ENCODE peak calls at places on chromosomes 2 and 18, in four cellular contexts. G, F, Y and D are unnamed samples.

GRCh38 chr2:125516496-125517109 is 1139.4 kb upstream of the GYPC start:
- DNase-seq in F (peak; percentile 1), G (no peak), Y (no peak), D (no peak)

GRCh38 chr2:173669271-173669853 is 295.8 kb downstream of the SP3 start:
- DNase-seq in G (no peak), F (peak; percentile 24), Y (no peak), D (no peak)

GRCh38 chr18:46624127-46624526 is 32.9 kb downstream of the LOXHD1 start:
- DNase-seq in F (no peak), G (no peak), Y (no peak), D (no peak)

GRCh38 chr2:226489765-226490164 is 309.9 kb downstream of the IRS1 start:
- DNase-seq in F (peak; percentile 94), G (no peak), Y (no peak), D (peak; percentile 51)

GRCh38 chr2:3481736-3482362 is 37.5 kb downstream of the ADI1 start:
- DNase-seq in G (no peak), F (no peak), Y (no peak), D (no peak)

GRCh38 chr2:119155633-119156032 is 2.9 kb downstream of the C1QL2 start:
- DNase-seq in F (no peak), G (no peak), Y (no peak), D (no peak)

GRCh38 chr18:6044773-6045172 is 149.5 kb upstream of the TMEM200C start:
- DNase-seq in G (no peak), Y (no peak), F (peak; percentile 36), D (no peak)

GRCh38 chr2:27708666-27709065 is 45.0 kb downstream of the SLC4A1AP start:
- DNase-seq in G (no peak), F (no peak), Y (no peak), D (no peak)

GRCh38 chr2:121554998-121555397 is 24.3 kb downstream of the RNU4ATAC start:
- DNase-seq in Y (no peak), G (no peak), F (no peak), D (no peak)

GRCh38 chr2:72803626-72804320 is 22.1 kb downstream of the EXOC6B start:
- DNase-seq in F (no peak), G (no peak), Y (no peak), D (no peak)

DNA sequence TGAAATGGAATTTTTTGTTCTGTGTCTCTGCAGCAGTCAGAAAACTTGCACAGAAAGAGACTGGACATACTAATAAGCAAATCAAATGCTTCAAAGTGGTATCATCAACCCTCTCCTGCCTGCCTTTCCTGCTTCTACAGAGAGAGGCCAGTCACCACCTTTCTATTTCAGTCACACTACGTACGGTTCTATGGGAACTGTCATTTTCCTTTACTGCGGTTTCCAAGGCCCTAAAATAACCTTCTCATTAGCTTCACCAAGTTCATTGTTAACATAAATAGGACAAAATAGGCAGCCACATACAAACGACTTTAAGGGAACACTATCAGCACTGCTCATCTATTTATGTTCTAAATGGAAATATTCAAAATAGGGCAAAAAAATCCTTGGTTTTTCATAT is 86.6 kb downstream of the METTL8 start:
- DNase-seq in F (peak; percentile 19), G (no peak), Y (no peak), D (no peak)
- TF ChIP-seq CTCF in F (peak; percentile 10), G (no peak), Y (no peak), D (no peak)

DNA sequence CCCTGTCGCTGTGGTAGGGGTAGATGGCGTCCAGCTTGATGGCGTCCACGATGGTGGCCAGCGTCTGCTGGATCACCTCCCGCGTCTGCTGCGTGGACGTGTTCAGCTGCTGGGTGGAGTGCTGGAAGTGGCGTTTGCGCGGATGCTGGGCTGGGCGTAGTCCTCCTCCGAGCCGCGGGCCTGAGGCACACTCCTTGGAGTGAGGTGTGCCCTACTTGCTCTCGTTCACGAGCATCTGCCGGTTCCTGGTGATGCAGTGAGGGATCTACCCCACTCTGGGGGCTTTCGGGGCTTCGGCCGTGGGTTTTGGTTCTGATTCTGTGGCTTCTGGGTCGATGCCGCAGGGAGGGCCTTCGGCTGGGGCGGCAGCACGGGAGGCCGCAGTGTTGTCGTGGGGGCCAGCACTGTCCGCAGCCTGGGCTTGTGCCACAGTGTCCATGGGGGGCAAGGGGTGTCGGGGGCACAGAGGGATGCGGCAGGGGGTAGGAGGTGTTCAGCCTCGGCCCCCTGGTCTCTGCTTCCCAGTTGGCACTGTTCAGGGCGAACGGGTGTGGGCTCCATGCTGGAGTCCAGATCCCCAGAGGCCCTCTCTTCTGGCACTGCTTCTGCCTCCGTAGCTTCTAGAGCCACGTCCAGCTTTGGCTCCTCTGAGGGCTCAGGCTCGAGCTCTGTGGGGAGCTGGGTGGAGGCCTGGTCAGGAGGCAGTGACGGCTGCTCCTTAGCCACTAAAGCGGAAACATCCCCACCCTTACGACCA is 890.6 kb upstream of the LRRTM1 start:
- DNase-seq in F (no peak), Y (no peak), G (no peak), D (no peak)
- H3K9me3 ChIP-seq in F (peaks cover 31% of the 10 kb centered on the region), Y (no peaks in the 10 kb centered on the region), G (peaks cover 2% of the 10 kb centered on the region), D (peaks cover 48% of the 10 kb centered on the region)

GRCh38 chr2:193966590-193966989 is 1690.4 kb upstream of the SLC39A10 start:
- DNase-seq in Y (no peak), F (peak; percentile 0), G (no peak), D (peak; percentile 3)

GRCh38 chr2:193965263-193965662 is 1691.8 kb upstream of the SLC39A10 start:
- DNase-seq in Y (no peak), F (no peak), G (no peak), D (no peak)

GRCh38 chr2:193963472-193964119 is 1693.4 kb upstream of the SLC39A10 start:
- DNase-seq in F (no peak), Y (no peak), G (no peak), D (no peak)
- TF ChIP-seq CTCF in F (no peak), Y (no peak), G (peak; percentile 12), D (peak; percentile 41)

DNA sequence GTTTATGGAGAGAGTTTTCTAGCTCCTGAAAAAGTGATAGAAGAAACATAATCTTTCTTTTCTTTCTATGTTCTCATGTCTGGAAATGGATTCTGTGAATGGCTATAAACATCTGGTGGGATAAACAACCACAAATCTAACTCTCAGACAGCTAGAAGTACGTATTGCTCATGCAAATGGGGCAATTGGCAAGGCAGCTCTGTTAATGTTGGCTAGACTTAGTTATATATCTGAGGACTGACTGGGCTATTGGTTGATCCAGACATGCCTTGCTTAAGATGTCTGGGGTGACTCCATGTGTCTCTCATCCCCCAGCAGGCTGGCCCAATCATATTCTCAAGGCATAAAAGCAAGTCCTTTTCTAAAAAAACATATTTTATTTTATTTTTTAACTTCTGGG is 939.2 kb upstream of the NRXN1 start:
- DNase-seq in F (peak; percentile 20), G (no peak), Y (no peak), D (no peak)
- H3K9me3 ChIP-seq in F (no peaks in the 10 kb centered on the region), G (no peaks in the 10 kb centered on the region), Y (no peaks in the 10 kb centered on the region), D (no peaks in the 10 kb centered on the region)

GRCh38 chr2:193980599-193980998 is 1676.4 kb upstream of the SLC39A10 start:
- DNase-seq in F (no peak), G (no peak), Y (no peak), D (no peak)
- TF ChIP-seq CTCF in F (no peak), G (no peak), Y (no peak), D (no peak)

DNA sequence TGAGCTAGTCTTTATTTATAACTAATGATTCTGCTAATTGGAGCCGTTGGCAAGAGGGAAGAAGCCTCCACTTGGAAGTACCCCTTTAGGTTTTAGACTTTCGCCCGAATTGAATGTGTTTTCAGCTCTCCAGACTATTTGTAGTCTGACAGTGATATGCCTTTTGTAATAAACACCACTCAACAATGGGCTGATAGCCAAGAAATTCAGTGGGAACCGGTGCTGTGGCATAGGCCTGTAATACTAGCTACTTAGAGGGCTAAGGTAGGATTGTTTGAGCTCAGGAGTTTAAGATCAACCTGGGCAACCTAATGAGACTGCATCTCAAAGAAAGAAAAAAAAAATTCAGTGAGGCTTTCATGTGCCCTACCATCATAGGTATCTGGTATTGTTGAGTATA is 13.6 kb upstream of the ZSCAN30 start:
- DNase-seq in Y (no peak), G (no peak), F (no peak), D (no peak)
- H3K9me3 ChIP-seq in Y (peaks cover 60% of the 10 kb centered on the region), G (peaks cover 62% of the 10 kb centered on the region), F (peaks cover 75% of the 10 kb centered on the region), D (peaks cover 42% of the 10 kb centered on the region)